ENCODE peak calls at places on chromosomes 16 and 17, in eight cellular contexts. K is mucosa of gallbladder, O is DMS 273 treated with DMSO at 0.1 percent for 48 hours, U is stromal cell of bone marrow, M is body of pancreas, Q is GM12892, E is H7, Y is glutamatergic neuron. H is an unnamed sample.

GRCh38 chr16:82801361-82801760 is 174.6 kb downstream of the CDH13 start:
- DNase-seq in Y (no peak), U (peak; percentile 6), E (no peak), Q (no peak), M (no peak), O (no peak), K (no peak), H (no peak)

GRCh38 chr17:29294580-29294900 is 592 bp upstream of the NUFIP2 start:
- DNase-seq in U (no peak), K (no peak), M (no peak), Y (no peak), Q (no peak), E (no peak), O (no peak), H (no peak)

GRCh38 chr17:78040561-78041400 is 82.3 kb downstream of the TNRC6C start:
- DNase-seq in M (peak; percentile 23), O (peak; percentile 44), Q (no peak), Y (no peak), K (peak; percentile 42), E (peak; percentile 41), U (no peak), H (no peak)

GRCh38 chr16:56614549-56614991 is 6.2 kb downstream of the MT2A start:
- DNase-seq in Q (no peak), Y (no peak), M (no peak), U (no peak), O (no peak), K (no peak), E (no peak), H (no peak)

GRCh38 chr16:69936252-69936651 is 14.9 kb upstream of the CLEC18A start:
- DNase-seq in K (no peak), M (no peak), U (no peak), Q (no peak), E (peak; percentile 26), Y (no peak), O (no peak), H (no peak)

GRCh38 chr17:50423553-50424159 is 2.4 kb upstream of the ACSF2 start:
- DNase-seq in U (peak; percentile 97), Q (no peak), M (peak; percentile 62), O (no peak), Y (no peak), E (peak; percentile 33), K (peak; percentile 56), H (no peak)

GRCh38 chr16:55703003-55704001 is 47.5 kb downstream of the SLC6A2 start:
- DNase-seq in U (peak; percentile 40), M (no peak), K (peak; percentile 47), Y (no peak), Q (no peak), E (peak; percentile 38), O (no peak), H (peak; percentile 13)

GRCh38 chr17:44095647-44096496 is 25.3 kb downstream of the G6PC3 start:
- DNase-seq in Y (peak; percentile 65), O (peak; percentile 94), U (peak; percentile 77), Q (no peak), K (peak; percentile 54), M (no peak), E (peak; percentile 93), H (no peak)

GRCh38 chr16:53061701-53062159 is 6.9 kb downstream of the CHD9 start:
- DNase-seq in M (no peak), U (no peak), Y (no peak), O (no peak), K (no peak), Q (no peak), E (no peak), H (no peak)

GRCh38 chr16:31181102-31181830 is 1.3 kb downstream of the FUS start:
- DNase-seq in Y (peak; percentile 22), M (no peak), K (peak; percentile 19), O (no peak), U (no peak), E (no peak), Q (no peak), H (no peak)

GRCh38 chr16:3182608-3183444 is 5.2 kb upstream of the OR1F1 start:
- DNase-seq in E (peak; percentile 85), Q (peak; percentile 46), U (no peak), M (peak; percentile 50), Y (peak; percentile 71), O (peak; percentile 59), K (no peak), H (no peak)

GRCh38 chr16:4200781-4201137 is 41.1 kb downstream of the SRL start:
- DNase-seq in Q (no peak), K (no peak), E (no peak), U (no peak), O (no peak), Y (no peak), M (no peak), H (no peak)

GRCh38 chr17:279776-280175 is 72.8 kb downstream of the RPH3AL start:
- DNase-seq in K (no peak), Y (no peak), E (no peak), Q (no peak), U (no peak), O (no peak), M (no peak), H (no peak)

GRCh38 chr17:17840751-17841591 is 4.2 kb upstream of the SREBF1 start:
- DNase-seq in U (no peak), M (no peak), O (no peak), Y (peak; percentile 44), Q (no peak), E (peak; percentile 82), K (peak; percentile 37), H (no peak)

GRCh38 chr17:58759522-58759921 is 3.9 kb downstream of the PPM1E start:
- DNase-seq in U (no peak), M (no peak), K (no peak), Y (no peak), E (no peak), Q (no peak), O (peak; percentile 36), H (no peak)

GRCh38 chr16:20911361-20911760 is 10.8 kb downstream of the LYRM1 start:
- DNase-seq in M (no peak), E (no peak), Y (no peak), O (no peak), K (no peak), U (peak; percentile 59), Q (no peak), H (no peak)

GRCh38 chr17:36935681-36936454 is 1.4 kb upstream of the LHX1 start:
- DNase-seq in O (no peak), Q (no peak), E (peak; percentile 86), M (no peak), K (no peak), U (no peak), Y (peak; percentile 29), H (no peak)

GRCh38 chr17:42288985-42289862 is 926 bp downstream of the STAT5A start:
- DNase-seq in U (no peak), E (peak; percentile 86), Q (peak; percentile 58), Y (no peak), M (peak; percentile 67), K (no peak), O (no peak), H (no peak)

GRCh38 chr17:28372203-28372944 is 880 bp downstream of the SARM1 start:
- DNase-seq in Y (peak; percentile 54), E (peak; percentile 79), K (no peak), M (no peak), U (no peak), Q (peak; percentile 54), O (no peak), H (no peak)

GRCh38 chr16:5557966-5558365 is 460.4 kb upstream of the EEF2KMT start:
- DNase-seq in U (no peak), Y (no peak), K (no peak), O (no peak), E (no peak), M (no peak), Q (no peak), H (no peak)

GRCh38 chr17:9273334-9274118 is 252.2 kb downstream of the NTN1 start:
- DNase-seq in M (no peak), K (peak; percentile 31), E (no peak), Q (no peak), U (no peak), O (no peak), Y (no peak), H (no peak)

GRCh38 chr17:77425791-77426641 is 285.2 kb downstream of the SEC14L1 start:
- DNase-seq in Q (no peak), O (no peak), M (no peak), Y (no peak), K (peak; percentile 80), E (peak; percentile 83), U (no peak), H (no peak)

GRCh38 chr16:50251375-50252081 is 14.8 kb upstream of the ADCY7 start:
- DNase-seq in M (no peak), Y (no peak), O (no peak), Q (no peak), E (peak; percentile 51), U (peak; percentile 82), K (no peak), H (no peak)

GRCh38 chr17:7241047-7241733 is 1.1 kb downstream of the GABARAP start:
- DNase-seq in E (no peak), Y (no peak), O (no peak), K (no peak), U (no peak), M (no peak), Q (no peak), H (no peak)

GRCh38 chr17:50023520-50023919 is 28.5 kb upstream of the DLX3 start:
- DNase-seq in M (no peak), O (no peak), E (no peak), Y (no peak), Q (no peak), K (no peak), U (no peak), H (no peak)

GRCh38 chr16:22123759-22124490 is 31.6 kb downstream of the VWA3A start:
- DNase-seq in K (no peak), E (peak; percentile 71), M (no peak), O (no peak), Y (no peak), Q (no peak), U (no peak), H (no peak)